ENCODE peak calls at places on chromosomes 3 and 15, in ten cellular contexts. L is astrocyte; P is cardiac muscle cell; Z is neural crest cell; S is CD8-positive, alpha-beta T cell; R is nephron progenitor cell; M is testis; C is H9; T is ascending aorta; I is OCI-LY7. F is an unnamed sample.

GRCh38 chr3:61637088-61638051 is 76.0 kb downstream of the PTPRG start:
- DNase-seq in T (no peak), R (no peak), S (no peak), C (no peak), P (peak; percentile 63), M (peak; percentile 61), Z (no peak), L (peak; percentile 55), I (peak; percentile 83), F (no peak)

GRCh38 chr3:33758874-33759273 is 39.6 kb upstream of the PDCD6IP start:
- DNase-seq in P (no peak), R (no peak), I (no peak), S (no peak), C (no peak), T (no peak), L (peak; percentile 8), M (no peak), Z (no peak), F (no peak)

GRCh38 chr15:78208887-78209645 is 25.3 kb downstream of the ACSBG1 start:
- DNase-seq in I (no peak), P (no peak), M (peak; percentile 12), Z (no peak), S (peak; percentile 31), L (no peak), C (peak; percentile 26), R (no peak), T (peak; percentile 48), F (no peak)

GRCh38 chr15:98855067-98855814 is 152.4 kb downstream of the PGPEP1L start:
- DNase-seq in M (no peak), I (no peak), Z (no peak), R (no peak), S (no peak), T (no peak), P (no peak), C (no peak), L (no peak), F (no peak)

GRCh38 chr3:126494204-126494603 is 18.5 kb upstream of the ZXDC start:
- DNase-seq in I (peak; percentile 11), R (no peak), P (no peak), C (no peak), T (no peak), M (no peak), S (no peak), L (no peak), Z (no peak), F (no peak)

GRCh38 chr3:124566701-124567100 is 163.6 kb upstream of the UMPS start:
- DNase-seq in S (no peak), L (no peak), T (no peak), C (no peak), P (no peak), M (no peak), R (no peak), Z (no peak), I (no peak), F (no peak)

GRCh38 chr3:140122183-140122582 is 187.2 kb downstream of the CLSTN2 start:
- DNase-seq in I (no peak), T (no peak), L (peak; percentile 9), Z (no peak), S (no peak), P (no peak), M (no peak), R (no peak), C (no peak), F (no peak)

GRCh38 chr3:46987485-46988401 is 8.3 kb downstream of the NBEAL2 start:
- DNase-seq in C (peak; percentile 89), T (no peak), S (peak; percentile 95), Z (no peak), L (no peak), I (peak; percentile 79), R (no peak), P (peak; percentile 44), M (no peak), F (peak; percentile 64)

GRCh38 chr3:71225951-71226564 is 357.5 kb downstream of the FOXP1 start:
- DNase-seq in C (no peak), Z (no peak), M (no peak), R (no peak), I (no peak), P (no peak), L (no peak), S (peak; percentile 48), T (no peak), F (no peak)

GRCh38 chr15:60941448-60941847 is 287.7 kb downstream of the RORA start:
- DNase-seq in R (no peak), C (no peak), S (no peak), M (no peak), T (no peak), Z (no peak), P (peak; percentile 6), L (peak; percentile 76), I (no peak), F (no peak)

GRCh38 chr3:149738891-149739290 is 13.4 kb downstream of the COMMD2 start:
- DNase-seq in R (no peak), L (no peak), S (no peak), T (no peak), P (no peak), C (no peak), I (no peak), M (no peak), Z (no peak), F (no peak)

GRCh38 chr3:149647812-149648211 is 10.0 kb downstream of the WWTR1 start:
- DNase-seq in T (no peak), C (no peak), R (no peak), M (no peak), Z (no peak), P (no peak), S (no peak), I (no peak), L (no peak), F (no peak)

GRCh38 chr15:65642588-65642987 is 20.9 kb downstream of the SLC24A1 start:
- DNase-seq in M (no peak), S (no peak), I (no peak), Z (no peak), P (no peak), L (no peak), T (no peak), C (no peak), R (no peak), F (no peak)

DNA sequence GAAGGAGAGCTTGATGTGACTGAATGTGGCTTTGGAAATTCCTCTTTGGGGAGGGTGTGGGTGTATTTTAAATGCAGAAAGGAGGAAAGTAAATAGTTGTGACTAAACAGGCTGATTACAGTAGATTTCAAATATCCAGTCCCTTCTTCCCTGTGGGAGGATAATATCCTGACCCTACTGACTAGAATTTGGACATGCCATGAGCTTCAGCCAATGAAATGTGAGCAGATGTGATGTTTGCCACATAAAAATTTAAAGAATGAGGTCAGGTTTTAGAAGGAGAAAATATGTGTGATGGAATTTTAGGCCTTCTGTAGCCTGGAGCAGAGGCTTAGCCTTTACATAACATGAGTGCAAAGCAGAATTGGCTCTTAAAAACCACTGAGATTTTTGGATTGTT is 1218.9 kb downstream of the ROBO2 start:
- DNase-seq in P (peak; percentile 81), M (no peak), R (no peak), Z (no peak), T (no peak), S (no peak), C (no peak), I (no peak), L (peak; percentile 89), F (no peak)
- TF ChIP-seq CTCF in P (no peak), M (no peak), R (no peak), Z (no peak), T (no peak), S (no peak), C (no peak), I (no peak), L (no peak), F (no peak)

GRCh38 chr15:88256261-88257230 is at the start of gene NTRK3:
- DNase-seq in Z (peak; percentile 38), M (peak; percentile 28), S (no peak), C (peak; percentile 64), I (peak; percentile 42), R (peak; percentile 56), L (peak; percentile 37), T (no peak), P (peak; percentile 57), F (peak; percentile 37)

GRCh38 chr15:88257311-88257901 is 867 bp upstream of the NTRK3 start:
- DNase-seq in M (no peak), L (no peak), T (no peak), Z (no peak), P (no peak), C (peak; percentile 47), I (peak; percentile 38), R (peak; percentile 26), S (no peak), F (peak; percentile 27)

GRCh38 chr15:88255496-88256171 is 905 bp downstream of the NTRK3 start:
- DNase-seq in M (peak; percentile 43), I (no peak), S (no peak), T (peak; percentile 81), P (peak; percentile 58), R (peak; percentile 79), C (peak; percentile 56), L (peak; percentile 66), Z (peak; percentile 28), F (peak; percentile 55)

GRCh38 chr15:88255109-88255495 is 1.4 kb downstream of the NTRK3 start:
- DNase-seq in Z (no peak), S (no peak), R (no peak), P (no peak), T (no peak), L (no peak), M (no peak), C (peak; percentile 41), I (no peak), F (no peak)

DNA sequence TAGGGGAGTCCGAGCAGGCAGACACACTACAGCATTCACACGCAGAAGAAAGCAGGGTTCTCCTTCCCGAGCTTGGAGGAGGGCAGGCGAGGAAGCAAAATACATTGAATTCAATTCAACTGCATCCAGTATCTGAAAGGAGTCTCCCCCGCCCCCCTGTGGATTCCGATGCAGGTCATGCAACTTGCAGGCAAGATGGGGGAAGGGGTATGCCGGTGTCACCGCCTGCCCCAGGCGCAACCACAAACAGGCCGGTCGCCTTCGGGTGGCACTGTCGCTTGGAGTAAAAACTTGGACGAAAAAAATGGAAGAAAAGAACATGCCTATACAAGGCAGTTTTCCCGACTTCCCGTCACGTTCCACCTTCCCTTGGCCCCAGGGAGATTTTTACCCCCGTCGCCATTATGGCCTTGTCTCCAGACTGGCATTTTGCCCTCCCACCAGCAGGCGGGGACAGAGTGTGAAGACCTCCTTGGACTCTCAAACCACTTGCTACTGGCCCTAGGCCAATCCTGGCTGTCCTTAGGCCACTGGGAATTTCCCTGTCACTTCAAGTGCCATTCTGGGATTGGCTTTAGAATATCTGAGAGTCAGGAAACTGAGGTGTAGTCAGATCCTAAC is 1.6 kb upstream of the NTRK3 start:
- DNase-seq in P (peak; percentile 21), M (peak; percentile 79), S (no peak), T (peak; percentile 90), Z (no peak), L (no peak), I (peak; percentile 29), R (peak; percentile 41), C (peak; percentile 88), F (peak; percentile 71)
- TF ChIP-seq CTCF in P (peak; percentile 33), M (peak; percentile 39), S (no peak), T (no peak), Z (peak; percentile 49), L (peak; percentile 34), I (peak; percentile 64), R (peak; percentile 41), C (peak; percentile 87), F (peak; percentile 73)

GRCh38 chr15:54353726-54354125 is 375.5 kb downstream of the UNC13C start:
- DNase-seq in P (no peak), L (no peak), C (no peak), R (no peak), M (no peak), S (no peak), T (no peak), I (no peak), Z (no peak), F (no peak)
- TF ChIP-seq CTCF in P (no peak), L (no peak), C (no peak), R (no peak), M (no peak), S (no peak), T (no peak), I (no peak), Z (no peak), F (no peak)

GRCh38 chr3:81242871-81243270 is 518.6 kb downstream of the GBE1 start:
- DNase-seq in P (peak; percentile 31), I (peak; percentile 1), T (no peak), Z (no peak), M (no peak), R (no peak), C (no peak), L (no peak), S (no peak), F (no peak)
- TF ChIP-seq CTCF in P (peak; percentile 51), I (peak; percentile 56), T (no peak), Z (peak; percentile 61), M (peak; percentile 6), R (no peak), C (no peak), L (peak; percentile 53), S (no peak), F (peak; percentile 46)